ENCODE peak calls at places on chromosome X, in nine cellular contexts. One of them, this sample, is unnamed.
A peak's percentile ranks its signal among the peaks of the same experiment; 100 is the strongest.

GRCh38 chrX:49291615-49292337 is 11.7 kb upstream of the GAGE10 start:
- DNase-seq in tibial artery: no peak
- DNase-seq in stomach: peak; percentile 69
- DNase-seq in HFF-Myc: peak; percentile 15
- DNase-seq in spleen: peak; percentile 84
- DNase-seq in suprapubic skin: no peak
- DNase-seq in AG10803: peak; percentile 47
- DNase-seq in fibroblast of the aortic adventitia: peak; percentile 56
- DNase-seq in lower leg skin: peak; percentile 84
- DNase-seq in this sample: no peak

GRCh38 chrX:23779025-23779424 is 3.9 kb upstream of the SAT1 start:
- DNase-seq in stomach: no peak
- DNase-seq in spleen: no peak
- DNase-seq in AG10803: peak; percentile 61
- DNase-seq in HFF-Myc: no peak
- DNase-seq in lower leg skin: no peak
- DNase-seq in tibial artery: no peak
- DNase-seq in fibroblast of the aortic adventitia: peak; percentile 58
- DNase-seq in suprapubic skin: no peak
- DNase-seq in this sample: no peak

GRCh38 chrX:21798677-21799219 is 40.7 kb upstream of the MBTPS2 start:
- DNase-seq in tibial artery: no peak
- DNase-seq in suprapubic skin: no peak
- DNase-seq in fibroblast of the aortic adventitia: peak; percentile 45
- DNase-seq in lower leg skin: no peak
- DNase-seq in spleen: no peak
- DNase-seq in HFF-Myc: no peak
- DNase-seq in AG10803: no peak
- DNase-seq in stomach: peak; percentile 26
- DNase-seq in this sample: no peak

GRCh38 chrX:66638591-66639500 is at the start of gene EDA2R:
- DNase-seq in suprapubic skin: no peak
- DNase-seq in lower leg skin: no peak
- DNase-seq in stomach: no peak
- DNase-seq in fibroblast of the aortic adventitia: peak; percentile 87
- DNase-seq in tibial artery: no peak
- DNase-seq in spleen: peak; percentile 70
- DNase-seq in HFF-Myc: peak; percentile 85
- DNase-seq in AG10803: peak; percentile 83
- DNase-seq in this sample: no peak

GRCh38 chrX:56314334-56314733 is 82.2 kb downstream of the KLF8 start:
- DNase-seq in AG10803: no peak
- DNase-seq in lower leg skin: no peak
- DNase-seq in suprapubic skin: no peak
- DNase-seq in fibroblast of the aortic adventitia: no peak
- DNase-seq in spleen: no peak
- DNase-seq in stomach: no peak
- DNase-seq in HFF-Myc: no peak
- DNase-seq in tibial artery: no peak
- DNase-seq in this sample: no peak

GRCh38 chrX:122572461-122572860 is 611.6 kb upstream of the GRIA3 start:
- DNase-seq in suprapubic skin: no peak
- DNase-seq in stomach: no peak
- DNase-seq in fibroblast of the aortic adventitia: peak; percentile 28
- DNase-seq in tibial artery: no peak
- DNase-seq in HFF-Myc: no peak
- DNase-seq in spleen: no peak
- DNase-seq in AG10803: peak; percentile 58
- DNase-seq in lower leg skin: no peak
- DNase-seq in this sample: no peak

GRCh38 chrX:56233682-56234081 is 1.5 kb downstream of the KLF8 start:
- DNase-seq in lower leg skin: peak; percentile 87
- DNase-seq in suprapubic skin: peak; percentile 66
- DNase-seq in stomach: no peak
- DNase-seq in AG10803: peak; percentile 5
- DNase-seq in fibroblast of the aortic adventitia: no peak
- DNase-seq in tibial artery: peak; percentile 73
- DNase-seq in HFF-Myc: no peak
- DNase-seq in spleen: no peak
- DNase-seq in this sample: no peak

GRCh38 chrX:132858018-132858417 is 100.4 kb downstream of the HS6ST2 start:
- DNase-seq in lower leg skin: no peak
- DNase-seq in AG10803: no peak
- DNase-seq in HFF-Myc: no peak
- DNase-seq in spleen: no peak
- DNase-seq in tibial artery: no peak
- DNase-seq in stomach: no peak
- DNase-seq in fibroblast of the aortic adventitia: no peak
- DNase-seq in suprapubic skin: no peak
- DNase-seq in this sample: no peak

GRCh38 chrX:18410038-18410437 is 15.4 kb upstream of the CDKL5 start:
- DNase-seq in fibroblast of the aortic adventitia: peak; percentile 59
- DNase-seq in spleen: no peak
- DNase-seq in lower leg skin: no peak
- DNase-seq in HFF-Myc: no peak
- DNase-seq in tibial artery: no peak
- DNase-seq in suprapubic skin: no peak
- DNase-seq in stomach: no peak
- DNase-seq in AG10803: peak; percentile 33
- DNase-seq in this sample: peak; percentile 18

GRCh38 chrX:148382983-148383382 is 117.4 kb upstream of the AFF2 start:
- DNase-seq in tibial artery: no peak
- DNase-seq in lower leg skin: no peak
- DNase-seq in fibroblast of the aortic adventitia: no peak
- DNase-seq in AG10803: no peak
- DNase-seq in spleen: no peak
- DNase-seq in suprapubic skin: no peak
- DNase-seq in stomach: no peak
- DNase-seq in HFF-Myc: no peak
- DNase-seq in this sample: no peak

GRCh38 chrX:50711907-50712306 is 102.1 kb downstream of the SHROOM4 start:
- DNase-seq in spleen: no peak
- DNase-seq in stomach: no peak
- DNase-seq in tibial artery: no peak
- DNase-seq in fibroblast of the aortic adventitia: no peak
- DNase-seq in AG10803: no peak
- DNase-seq in HFF-Myc: no peak
- DNase-seq in suprapubic skin: no peak
- DNase-seq in lower leg skin: no peak
- DNase-seq in this sample: no peak

GRCh38 chrX:149456476-149457245 is 48.4 kb downstream of the IDS start:
- DNase-seq in lower leg skin: no peak
- DNase-seq in tibial artery: no peak
- DNase-seq in stomach: no peak
- DNase-seq in fibroblast of the aortic adventitia: no peak
- DNase-seq in HFF-Myc: no peak
- DNase-seq in spleen: no peak
- DNase-seq in AG10803: no peak
- DNase-seq in suprapubic skin: no peak
- DNase-seq in this sample: no peak

GRCh38 chrX:130836447-130836846 is 66.6 kb downstream of the ENOX2 start:
- DNase-seq in tibial artery: no peak
- DNase-seq in fibroblast of the aortic adventitia: peak; percentile 17
- DNase-seq in spleen: no peak
- DNase-seq in AG10803: no peak
- DNase-seq in lower leg skin: no peak
- DNase-seq in suprapubic skin: no peak
- DNase-seq in HFF-Myc: no peak
- DNase-seq in stomach: no peak
- DNase-seq in this sample: no peak

GRCh38 chrX:44314259-44314734 is 29.2 kb downstream of the EFHC2 start:
- DNase-seq in AG10803: peak; percentile 25
- DNase-seq in suprapubic skin: no peak
- DNase-seq in HFF-Myc: no peak
- DNase-seq in spleen: peak; percentile 79
- DNase-seq in lower leg skin: no peak
- DNase-seq in fibroblast of the aortic adventitia: peak; percentile 67
- DNase-seq in stomach: peak; percentile 29
- DNase-seq in tibial artery: no peak
- DNase-seq in this sample: no peak

GRCh38 chrX:26653050-26653449 is 437.1 kb downstream of the MAGEB5 start:
- DNase-seq in fibroblast of the aortic adventitia: no peak
- DNase-seq in tibial artery: no peak
- DNase-seq in lower leg skin: no peak
- DNase-seq in AG10803: no peak
- DNase-seq in HFF-Myc: no peak
- DNase-seq in suprapubic skin: no peak
- DNase-seq in spleen: no peak
- DNase-seq in stomach: no peak
- DNase-seq in this sample: no peak

GRCh38 chrX:129900054-129900453 is 5.9 kb upstream of the UTP14A start:
- DNase-seq in fibroblast of the aortic adventitia: no peak
- DNase-seq in lower leg skin: no peak
- DNase-seq in tibial artery: no peak
- DNase-seq in AG10803: no peak
- DNase-seq in spleen: no peak
- DNase-seq in HFF-Myc: no peak
- DNase-seq in stomach: no peak
- DNase-seq in suprapubic skin: no peak
- DNase-seq in this sample: no peak

GRCh38 chrX:47936224-47936939 is 67.4 kb downstream of the ZNF182 start:
- DNase-seq in spleen: no peak
- DNase-seq in fibroblast of the aortic adventitia: no peak
- DNase-seq in stomach: no peak
- DNase-seq in AG10803: no peak
- DNase-seq in suprapubic skin: no peak
- DNase-seq in HFF-Myc: no peak
- DNase-seq in lower leg skin: no peak
- DNase-seq in tibial artery: no peak
- DNase-seq in this sample: no peak

GRCh38 chrX:36961590-36961989 is 46.6 kb upstream of the FAM47C start:
- DNase-seq in suprapubic skin: no peak
- DNase-seq in stomach: no peak
- DNase-seq in fibroblast of the aortic adventitia: no peak
- DNase-seq in AG10803: no peak
- DNase-seq in tibial artery: no peak
- DNase-seq in lower leg skin: no peak
- DNase-seq in HFF-Myc: no peak
- DNase-seq in spleen: no peak
- DNase-seq in this sample: no peak

GRCh38 chrX:16628954-16629595 is 20.9 kb upstream of the S100G start:
- DNase-seq in tibial artery: no peak
- DNase-seq in fibroblast of the aortic adventitia: no peak
- DNase-seq in lower leg skin: no peak
- DNase-seq in HFF-Myc: no peak
- DNase-seq in spleen: no peak
- DNase-seq in suprapubic skin: no peak
- DNase-seq in stomach: no peak
- DNase-seq in AG10803: no peak
- DNase-seq in this sample: no peak
- H3K4me3 ChIP-seq in tibial artery: no peak overlapping the region
- H3K4me3 ChIP-seq in fibroblast of the aortic adventitia: no peak overlapping the region
- H3K4me3 ChIP-seq in lower leg skin: no peak overlapping the region
- H3K4me3 ChIP-seq in HFF-Myc: no peak overlapping the region
- H3K4me3 ChIP-seq in spleen: no peak overlapping the region
- H3K4me3 ChIP-seq in suprapubic skin: no peak overlapping the region
- H3K4me3 ChIP-seq in stomach: no peak overlapping the region
- H3K4me3 ChIP-seq in AG10803: no peak overlapping the region
- H3K4me3 ChIP-seq in this sample: no peak overlapping the region

GRCh38 chrX:32276153-32276552 is 935.2 kb downstream of the DMD start:
- DNase-seq in stomach: no peak
- DNase-seq in HFF-Myc: no peak
- DNase-seq in fibroblast of the aortic adventitia: no peak
- DNase-seq in spleen: no peak
- DNase-seq in tibial artery: no peak
- DNase-seq in AG10803: no peak
- DNase-seq in lower leg skin: no peak
- DNase-seq in suprapubic skin: no peak
- DNase-seq in this sample: no peak

GRCh38 chrX:32281853-32282252 is 929.5 kb downstream of the DMD start:
- DNase-seq in tibial artery: no peak
- DNase-seq in lower leg skin: no peak
- DNase-seq in AG10803: no peak
- DNase-seq in fibroblast of the aortic adventitia: no peak
- DNase-seq in suprapubic skin: no peak
- DNase-seq in HFF-Myc: no peak
- DNase-seq in spleen: no peak
- DNase-seq in stomach: no peak
- DNase-seq in this sample: no peak
- TF ChIP-seq CTCF in tibial artery: no peak
- TF ChIP-seq CTCF in lower leg skin: no peak
- TF ChIP-seq CTCF in AG10803: no peak
- TF ChIP-seq CTCF in fibroblast of the aortic adventitia: no peak
- TF ChIP-seq CTCF in suprapubic skin: no peak
- TF ChIP-seq CTCF in HFF-Myc: no peak
- TF ChIP-seq CTCF in spleen: no peak
- TF ChIP-seq CTCF in stomach: no peak
- TF ChIP-seq CTCF in this sample: no peak

DNA sequence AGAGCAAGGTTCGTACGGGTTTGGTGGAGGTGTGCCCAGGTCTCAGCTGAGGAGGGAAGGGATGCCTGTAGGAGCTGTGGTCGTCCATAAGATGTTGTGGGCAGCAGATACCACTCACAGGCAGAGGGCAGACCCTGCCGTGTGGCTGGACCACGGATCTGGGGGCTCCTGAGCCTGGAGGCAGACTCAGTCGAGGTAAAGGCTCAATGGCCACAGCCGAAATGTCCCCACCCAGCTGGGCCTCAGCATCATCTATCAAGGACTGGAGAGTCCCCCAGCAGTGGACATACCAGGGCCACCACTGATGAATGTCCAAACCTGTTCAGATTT is 98.5 kb downstream of the DHRSX start:
- DNase-seq in AG10803: no peak
- DNase-seq in suprapubic skin: no peak
- DNase-seq in HFF-Myc: no peak
- DNase-seq in spleen: no peak
- DNase-seq in stomach: no peak
- DNase-seq in fibroblast of the aortic adventitia: no peak
- DNase-seq in tibial artery: no peak
- DNase-seq in lower leg skin: no peak
- DNase-seq in this sample: no peak
- H3K4me3 ChIP-seq in AG10803: peak overlapping the region; percentile 34
- H3K4me3 ChIP-seq in suprapubic skin: peak overlapping the region; percentile 31
- H3K4me3 ChIP-seq in HFF-Myc: no peak overlapping the region
- H3K4me3 ChIP-seq in spleen: no peak overlapping the region
- H3K4me3 ChIP-seq in stomach: no peak overlapping the region
- H3K4me3 ChIP-seq in fibroblast of the aortic adventitia: no peak overlapping the region
- H3K4me3 ChIP-seq in tibial artery: no peak overlapping the region
- H3K4me3 ChIP-seq in lower leg skin: no peak overlapping the region
- H3K4me3 ChIP-seq in this sample: no peak overlapping the region

DNA sequence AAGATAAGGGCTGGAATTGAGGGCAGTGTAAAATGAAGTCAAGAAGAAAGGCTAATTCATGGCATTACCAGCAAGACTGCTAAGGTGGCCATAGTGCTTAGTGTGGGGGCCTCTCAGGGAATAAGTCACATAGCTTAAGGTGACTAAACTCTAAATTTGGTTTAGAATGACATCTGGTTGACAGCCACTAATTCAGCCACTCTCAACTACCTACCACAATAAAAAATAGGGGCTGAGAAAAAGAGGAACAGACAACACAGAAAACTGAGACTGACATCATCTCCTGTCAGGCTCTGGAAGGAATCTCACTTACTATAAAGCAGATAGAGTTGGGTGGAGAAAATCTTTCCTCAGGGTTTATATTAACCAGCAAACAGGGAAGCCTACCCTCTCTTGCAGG is 96.9 kb downstream of the CHRDL1 start:
- DNase-seq in suprapubic skin: no peak
- DNase-seq in tibial artery: no peak
- DNase-seq in AG10803: no peak
- DNase-seq in fibroblast of the aortic adventitia: no peak
- DNase-seq in stomach: no peak
- DNase-seq in HFF-Myc: no peak
- DNase-seq in lower leg skin: no peak
- DNase-seq in spleen: no peak
- DNase-seq in this sample: no peak
- TF ChIP-seq CTCF in suprapubic skin: no peak
- TF ChIP-seq CTCF in tibial artery: no peak
- TF ChIP-seq CTCF in AG10803: no peak
- TF ChIP-seq CTCF in fibroblast of the aortic adventitia: no peak
- TF ChIP-seq CTCF in stomach: no peak
- TF ChIP-seq CTCF in HFF-Myc: no peak
- TF ChIP-seq CTCF in lower leg skin: no peak
- TF ChIP-seq CTCF in spleen: no peak
- TF ChIP-seq CTCF in this sample: no peak

This sample was measured in LNCaP clone FGC.